ENCODE peak calls at places on chromosomes 5 and 9, in six cellular contexts. One of them, this sample, is unnamed.

GRCh38 chr9:22838266-22838665 is 391.6 kb downstream of the DMRTA1 start:
- DNase-seq in uterus: no peak
- DNase-seq in NCI-H187: no peak
- DNase-seq in activated CD8-positive, alpha-beta T cell treated with anti-CD3 and anti-CD28 coated beads, Interleukin-2, amount 10 ng/mL, durations not matched to agents 7 days and 5 days: no peak
- DNase-seq in HuH-7.5: no peak
- DNase-seq in central memory CD4-positive, alpha-beta T cell: no peak
- DNase-seq in this sample: no peak

GRCh38 chr5:98563885-98564653 is 209.4 kb upstream of the RGMB start:
- DNase-seq in activated CD8-positive, alpha-beta T cell treated with anti-CD3 and anti-CD28 coated beads, Interleukin-2, amount 10 ng/mL, durations not matched to agents 7 days and 5 days: no peak
- DNase-seq in uterus: no peak
- DNase-seq in central memory CD4-positive, alpha-beta T cell: no peak
- DNase-seq in HuH-7.5: no peak
- DNase-seq in NCI-H187: no peak
- DNase-seq in this sample: no peak

GRCh38 chr5:125140855-125141254 is 394.4 kb upstream of the ZNF608 start:
- DNase-seq in uterus: no peak
- DNase-seq in central memory CD4-positive, alpha-beta T cell: no peak
- DNase-seq in HuH-7.5: peak
- DNase-seq in activated CD8-positive, alpha-beta T cell treated with anti-CD3 and anti-CD28 coated beads, Interleukin-2, amount 10 ng/mL, durations not matched to agents 7 days and 5 days: no peak
- DNase-seq in NCI-H187: no peak
- DNase-seq in this sample: no peak

GRCh38 chr5:160685695-160686094 is 166.3 kb downstream of the ATP10B start:
- DNase-seq in activated CD8-positive, alpha-beta T cell treated with anti-CD3 and anti-CD28 coated beads, Interleukin-2, amount 10 ng/mL, durations not matched to agents 7 days and 5 days: no peak
- DNase-seq in central memory CD4-positive, alpha-beta T cell: no peak
- DNase-seq in HuH-7.5: peak
- DNase-seq in NCI-H187: no peak
- DNase-seq in uterus: no peak
- DNase-seq in this sample: no peak

GRCh38 chr5:52947851-52948250 is 41.3 kb upstream of the ITGA2 start:
- DNase-seq in uterus: no peak
- DNase-seq in activated CD8-positive, alpha-beta T cell treated with anti-CD3 and anti-CD28 coated beads, Interleukin-2, amount 10 ng/mL, durations not matched to agents 7 days and 5 days: no peak
- DNase-seq in NCI-H187: no peak
- DNase-seq in HuH-7.5: no peak
- DNase-seq in central memory CD4-positive, alpha-beta T cell: no peak
- DNase-seq in this sample: no peak

GRCh38 chr5:154830219-154830595 is 20.2 kb downstream of the FAXDC2 start:
- DNase-seq in NCI-H187: no peak
- DNase-seq in central memory CD4-positive, alpha-beta T cell: no peak
- DNase-seq in HuH-7.5: no peak
- DNase-seq in uterus: no peak
- DNase-seq in activated CD8-positive, alpha-beta T cell treated with anti-CD3 and anti-CD28 coated beads, Interleukin-2, amount 10 ng/mL, durations not matched to agents 7 days and 5 days: no peak
- DNase-seq in this sample: peak

GRCh38 chr9:78214492-78214891 is 21.4 kb upstream of the CEP78 start:
- DNase-seq in central memory CD4-positive, alpha-beta T cell: no peak
- DNase-seq in HuH-7.5: no peak
- DNase-seq in uterus: no peak
- DNase-seq in NCI-H187: no peak
- DNase-seq in activated CD8-positive, alpha-beta T cell treated with anti-CD3 and anti-CD28 coated beads, Interleukin-2, amount 10 ng/mL, durations not matched to agents 7 days and 5 days: no peak
- DNase-seq in this sample: no peak

GRCh38 chr9:126153382-126153781 is 173.2 kb upstream of the MVB12B start:
- DNase-seq in NCI-H187: no peak
- DNase-seq in activated CD8-positive, alpha-beta T cell treated with anti-CD3 and anti-CD28 coated beads, Interleukin-2, amount 10 ng/mL, durations not matched to agents 7 days and 5 days: no peak
- DNase-seq in HuH-7.5: no peak
- DNase-seq in uterus: no peak
- DNase-seq in central memory CD4-positive, alpha-beta T cell: no peak
- DNase-seq in this sample: no peak

GRCh38 chr5:58335518-58335917 is 124.4 kb downstream of the PLK2 start:
- DNase-seq in NCI-H187: no peak
- DNase-seq in HuH-7.5: no peak
- DNase-seq in activated CD8-positive, alpha-beta T cell treated with anti-CD3 and anti-CD28 coated beads, Interleukin-2, amount 10 ng/mL, durations not matched to agents 7 days and 5 days: no peak
- DNase-seq in central memory CD4-positive, alpha-beta T cell: no peak
- DNase-seq in uterus: no peak
- DNase-seq in this sample: no peak

GRCh38 chr9:35313460-35313859 is 151.7 kb downstream of the UNC13B start:
- DNase-seq in HuH-7.5: no peak
- DNase-seq in NCI-H187: no peak
- DNase-seq in uterus: no peak
- DNase-seq in activated CD8-positive, alpha-beta T cell treated with anti-CD3 and anti-CD28 coated beads, Interleukin-2, amount 10 ng/mL, durations not matched to agents 7 days and 5 days: no peak
- DNase-seq in central memory CD4-positive, alpha-beta T cell: no peak
- DNase-seq in this sample: no peak

GRCh38 chr9:107755267-107755666 is 265.7 kb upstream of the KLF4 start:
- DNase-seq in central memory CD4-positive, alpha-beta T cell: no peak
- DNase-seq in NCI-H187: no peak
- DNase-seq in HuH-7.5: no peak
- DNase-seq in uterus: no peak
- DNase-seq in activated CD8-positive, alpha-beta T cell treated with anti-CD3 and anti-CD28 coated beads, Interleukin-2, amount 10 ng/mL, durations not matched to agents 7 days and 5 days: no peak
- DNase-seq in this sample: no peak

GRCh38 chr5:179828756-179829421 is 8.2 kb downstream of the SQSTM1 start:
- DNase-seq in HuH-7.5: no peak
- DNase-seq in central memory CD4-positive, alpha-beta T cell: no peak
- DNase-seq in activated CD8-positive, alpha-beta T cell treated with anti-CD3 and anti-CD28 coated beads, Interleukin-2, amount 10 ng/mL, durations not matched to agents 7 days and 5 days: no peak
- DNase-seq in uterus: no peak
- DNase-seq in NCI-H187: no peak
- DNase-seq in this sample: no peak

GRCh38 chr5:76807296-76807695 is 11.5 kb upstream of the F2RL1 start:
- DNase-seq in HuH-7.5: no peak
- DNase-seq in activated CD8-positive, alpha-beta T cell treated with anti-CD3 and anti-CD28 coated beads, Interleukin-2, amount 10 ng/mL, durations not matched to agents 7 days and 5 days: no peak
- DNase-seq in NCI-H187: no peak
- DNase-seq in uterus: no peak
- DNase-seq in central memory CD4-positive, alpha-beta T cell: no peak
- DNase-seq in this sample: no peak

GRCh38 chr5:177447066-177447610 is 524 bp downstream of the PRR7 start:
- DNase-seq in central memory CD4-positive, alpha-beta T cell: peak
- DNase-seq in HuH-7.5: peak
- DNase-seq in activated CD8-positive, alpha-beta T cell treated with anti-CD3 and anti-CD28 coated beads, Interleukin-2, amount 10 ng/mL, durations not matched to agents 7 days and 5 days: peak
- DNase-seq in uterus: no peak
- DNase-seq in NCI-H187: no peak
- DNase-seq in this sample: no peak

GRCh38 chr9:137449931-137450537 is 8.9 kb upstream of the ENTPD8 start:
- DNase-seq in uterus: no peak
- DNase-seq in NCI-H187: no peak
- DNase-seq in HuH-7.5: no peak
- DNase-seq in activated CD8-positive, alpha-beta T cell treated with anti-CD3 and anti-CD28 coated beads, Interleukin-2, amount 10 ng/mL, durations not matched to agents 7 days and 5 days: peak
- DNase-seq in central memory CD4-positive, alpha-beta T cell: peak
- DNase-seq in this sample: no peak

This sample was measured in SHP77 treated with DMSO at 0.1 percent for 48 hours.